ENCODE peak calls at places on chromosomes 12 and 14, in six cellular contexts. B is MM.1S, Y is fibroblast of pulmonary artery, D is heart left ventricle, W is aorta, Z is HFF-Myc. M is an unnamed sample.

GRCh38 chr12:53051058-53051880 is 1.4 kb downstream of the TNS2 start:
- DNase-seq in W (peak), D (peak), Y (peak), Z (no peak), B (no peak), M (peak)

GRCh38 chr14:56147980-56148901 is 30.0 kb downstream of the PELI2 start:
- DNase-seq in Z (no peak), B (no peak), W (no peak), D (no peak), Y (no peak), M (no peak)

GRCh38 chr12:133217219-133217618 is 18.5 kb downstream of the ANHX start:
- DNase-seq in B (no peak), Y (no peak), D (no peak), W (no peak), Z (no peak), M (no peak)

GRCh38 chr12:19474147-19474546 is 34.9 kb downstream of the AEBP2 start:
- DNase-seq in W (no peak), D (no peak), Y (peak), B (no peak), Z (no peak), M (peak)

GRCh38 chr12:21769311-21769710 is 5.2 kb downstream of the KCNJ8 start:
- DNase-seq in Z (no peak), B (no peak), W (no peak), Y (no peak), D (no peak), M (no peak)

GRCh38 chr12:55729592-55730446 is 1.0 kb upstream of the CD63 start:
- DNase-seq in W (peak), Z (peak), D (peak), Y (peak), B (peak), M (peak)

GRCh38 chr14:100066984-100067383 is 1.8 kb downstream of the EVL start:
- DNase-seq in Y (no peak), Z (no peak), B (no peak), D (no peak), W (no peak), M (no peak)

GRCh38 chr14:68401320-68401719 is 391.5 kb downstream of the ZFP36L1 start:
- DNase-seq in Z (no peak), Y (peak), W (no peak), D (no peak), B (no peak), M (no peak)

GRCh38 chr14:58736606-58737005 is 98.8 kb downstream of the DACT1 start:
- DNase-seq in B (no peak), D (no peak), Y (peak), W (no peak), Z (no peak), M (peak)

GRCh38 chr12:93790472-93791152 is 113.4 kb downstream of the CRADD start:
- DNase-seq in Y (peak), W (no peak), Z (peak), D (no peak), B (no peak), M (peak)

GRCh38 chr14:102071283-102071998 is 15.4 kb downstream of the HSP90AA1 start:
- DNase-seq in W (no peak), D (no peak), Y (peak), Z (no peak), B (no peak), M (peak)

GRCh38 chr14:52244328-52244727 is 23.2 kb upstream of the PTGDR start:
- DNase-seq in W (no peak), D (no peak), B (no peak), Y (no peak), Z (no peak), M (no peak)
- H3K4me3 ChIP-seq in W (no peak), D (no peak), B (no peak), Y (no peak), Z (no peak), M (no peak)

GRCh38 chr14:91573528-91573893 is 63.4 kb upstream of the PPP4R3A start:
- DNase-seq in B (no peak), D (no peak), Z (no peak), Y (no peak), W (no peak), M (no peak)
- H3K4me3 ChIP-seq in B (peak), D (no peak), Z (no peak), Y (no peak), W (no peak), M (no peak)

GRCh38 chr12:2652011-2652400 is 142.8 kb upstream of the FKBP4 start:
- DNase-seq in Y (no peak), W (no peak), D (no peak), B (no peak), Z (no peak), M (no peak)

GRCh38 chr12:2652401-2653081 is 142.2 kb upstream of the FKBP4 start:
- DNase-seq in D (no peak), B (no peak), Z (no peak), Y (no peak), W (no peak), M (no peak)

GRCh38 chr12:2654311-2654710 is 140.5 kb upstream of the FKBP4 start:
- DNase-seq in Y (no peak), W (no peak), D (no peak), B (no peak), Z (no peak), M (no peak)

GRCh38 chr12:2654741-2655140 is 140.0 kb upstream of the FKBP4 start:
- DNase-seq in D (no peak), B (no peak), Z (no peak), W (no peak), Y (no peak), M (no peak)

GRCh38 chr12:2653461-2653965 is 141.3 kb upstream of the FKBP4 start:
- DNase-seq in Y (no peak), D (no peak), W (no peak), Z (no peak), B (no peak), M (no peak)
- H3K4me3 ChIP-seq in Y (no peak), D (no peak), W (no peak), Z (no peak), B (no peak), M (no peak)

DNA sequence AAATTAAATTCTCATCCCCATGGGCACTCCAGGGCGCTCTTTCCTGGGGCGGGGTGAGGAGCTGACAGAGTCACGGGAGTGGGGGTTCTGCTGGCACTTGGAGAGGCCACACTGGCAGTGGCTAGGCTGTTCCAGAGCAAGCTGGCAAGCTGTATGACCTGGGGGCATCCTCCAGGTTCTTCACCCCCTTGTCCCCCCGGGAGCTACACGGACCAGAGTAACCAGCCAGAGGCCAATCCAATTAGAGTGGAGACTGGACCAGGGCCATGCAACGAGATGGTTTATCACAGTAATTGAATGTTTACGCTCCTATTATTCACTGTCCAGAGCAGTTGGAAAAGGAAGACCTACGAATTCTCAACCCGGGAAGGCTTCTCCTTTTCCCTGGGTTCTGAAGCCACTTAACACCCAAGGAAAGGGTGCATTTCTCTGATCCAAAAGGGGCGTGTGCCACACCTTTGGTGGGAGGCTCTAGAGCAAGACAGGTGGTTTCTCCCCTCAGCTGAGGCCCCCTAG is 43.8 kb upstream of the PNMA1 start:
- DNase-seq in D (no peak), W (peak), B (no peak), Y (no peak), Z (no peak), M (no peak)
- H3K4me3 ChIP-seq in D (peak), W (no peak), B (peak), Y (peak), Z (peak), M (peak)

GRCh38 chr12:6460751-6461371 is 9.0 kb downstream of the TAPBPL start:
- DNase-seq in B (peak), Z (no peak), W (no peak), D (no peak), Y (no peak), M (no peak)

GRCh38 chr12:6463211-6463610 is 7.3 kb downstream of the VAMP1 start:
- DNase-seq in B (no peak), Y (no peak), Z (no peak), W (no peak), D (no peak), M (no peak)

GRCh38 chr12:6463858-6464257 is 6.6 kb downstream of the VAMP1 start:
- DNase-seq in D (no peak), W (no peak), Y (no peak), B (no peak), Z (no peak), M (no peak)

GRCh38 chr12:6462234-6462995 is 8.1 kb downstream of the VAMP1 start:
- DNase-seq in W (no peak), Y (no peak), Z (no peak), D (no peak), B (no peak), M (no peak)

GRCh38 chr12:6461401-6462233 is 8.9 kb downstream of the VAMP1 start:
- DNase-seq in D (peak), Y (no peak), Z (no peak), B (peak), W (peak), M (peak)
- H3K4me3 ChIP-seq in D (no peak), Y (no peak), Z (no peak), B (peak), W (no peak), M (no peak)

GRCh38 chr12:113152835-113153814 is 3.6 kb downstream of the CFAP73 start:
- DNase-seq in W (peak), B (peak), Z (no peak), D (peak), Y (peak), M (peak)

GRCh38 chr12:113152196-113152834 is 2.8 kb downstream of the CFAP73 start:
- DNase-seq in B (no peak), D (no peak), Y (no peak), Z (no peak), W (no peak), M (no peak)

GRCh38 chr12:113146999-113147398 is 2.5 kb upstream of the CFAP73 start:
- DNase-seq in Z (no peak), D (no peak), Y (no peak), B (no peak), W (no peak), M (no peak)

GRCh38 chr12:113151655-113152054 is 2.1 kb downstream of the CFAP73 start:
- DNase-seq in W (no peak), Y (no peak), D (no peak), B (no peak), Z (no peak), M (no peak)

GRCh38 chr12:113149361-113150150 is at the start of gene CFAP73:
- DNase-seq in W (peak), Z (peak), D (peak), B (no peak), Y (peak), M (peak)
- H3K4me3 ChIP-seq in W (no peak), Z (no peak), D (no peak), B (no peak), Y (no peak), M (no peak)